ENCODE peak calls at places on chromosomes 5 and 9, in four cellular contexts. V is fibroblast of pulmonary artery, U is bronchial epithelial cell, Z is PC-3. O is an unnamed sample.

GRCh38 chr9:113705306-113705937 is 170.7 kb upstream of the ZNF618 start:
- DNase-seq in V (no peak), U (no peak), Z (no peak), O (no peak)

GRCh38 chr9:128149001-128149701 is at the start of gene LCN2:
- DNase-seq in U (peak; percentile 90), V (no peak), Z (peak; percentile 94), O (no peak)

GRCh38 chr5:150590979-150591411 is 49.5 kb upstream of the SYNPO start:
- DNase-seq in U (no peak), V (peak; percentile 53), Z (no peak), O (peak; percentile 48)

GRCh38 chr5:75152861-75153260 is 83.8 kb downstream of the ANKRD31 start:
- DNase-seq in V (peak; percentile 6), U (peak; percentile 92), Z (peak; percentile 73), O (no peak)

GRCh38 chr5:10885026-10885425 is 124.0 kb upstream of the DAP start:
- DNase-seq in V (no peak), U (peak; percentile 4), Z (peak; percentile 93), O (peak; percentile 5)

GRCh38 chr5:114744406-114744805 is 382.5 kb downstream of the KCNN2 start:
- DNase-seq in Z (peak; percentile 19), V (no peak), U (no peak), O (no peak)

GRCh38 chr5:146645382-146645781 is 129.4 kb upstream of the GPR151 start:
- DNase-seq in V (no peak), U (no peak), Z (no peak), O (no peak)

GRCh38 chr5:139806726-139807646 is 11.4 kb downstream of the PSD2 start:
- DNase-seq in V (no peak), Z (no peak), U (no peak), O (no peak)

GRCh38 chr5:142717582-142718215 is 31.8 kb upstream of the FGF1 start:
- DNase-seq in U (peak; percentile 66), Z (peak; percentile 67), V (peak; percentile 85), O (peak; percentile 41)

GRCh38 chr9:116286287-116286686 is 132.7 kb downstream of the PAPPA start:
- DNase-seq in V (no peak), U (no peak), Z (no peak), O (no peak)

GRCh38 chr9:34506623-34507022 is 16.2 kb downstream of the ENHO start:
- DNase-seq in U (no peak), V (no peak), Z (no peak), O (no peak)

GRCh38 chr5:86143837-86144236 is 473.9 kb upstream of the COX7C start:
- DNase-seq in Z (peak; percentile 17), U (no peak), V (no peak), O (no peak)

GRCh38 chr9:94083384-94083783 is 880 bp upstream of the PTPDC1 start:
- DNase-seq in Z (no peak), U (no peak), V (peak; percentile 74), O (no peak)

GRCh38 chr9:124062172-124062571 is 50.6 kb downstream of the LHX2 start:
- DNase-seq in V (no peak), Z (no peak), U (no peak), O (no peak)

GRCh38 chr5:159773062-159773924 is 143.0 kb upstream of the ADRA1B start:
- DNase-seq in V (peak; percentile 84), Z (peak; percentile 86), U (peak; percentile 72), O (peak; percentile 90)

GRCh38 chr9:98158071-98158791 is 34.2 kb downstream of the CORO2A start:
- DNase-seq in V (no peak), U (peak; percentile 30), Z (peak; percentile 84), O (no peak)

GRCh38 chr5:123512631-123513461 is 869 bp downstream of the CSNK1G3 start:
- DNase-seq in V (peak; percentile 44), Z (peak; percentile 25), U (peak; percentile 44), O (peak; percentile 51)

GRCh38 chr5:79200573-79201183 is 35.3 kb upstream of the JMY start:
- DNase-seq in Z (peak; percentile 52), U (no peak), V (peak; percentile 31), O (peak; percentile 13)

GRCh38 chr9:134293031-134293521 is 33.2 kb upstream of the RXRA start:
- DNase-seq in Z (no peak), U (no peak), V (no peak), O (no peak)

GRCh38 chr9:72322259-72322658 is 42.7 kb downstream of the ZFAND5 start:
- DNase-seq in Z (no peak), U (peak; percentile 41), V (no peak), O (no peak)

GRCh38 chr5:9720361-9720760 is 90.2 kb upstream of the TAS2R1 start:
- DNase-seq in Z (no peak), V (no peak), U (peak; percentile 10), O (no peak)

GRCh38 chr9:127539259-127539981 is 72.7 kb upstream of the STXBP1 start:
- DNase-seq in V (no peak), U (no peak), Z (no peak), O (peak; percentile 52)

GRCh38 chr9:38422555-38423245 is 1.6 kb downstream of the IGFBPL1 start:
- DNase-seq in U (no peak), V (no peak), Z (no peak), O (no peak)

GRCh38 chr5:118017536-118017935 is 970.8 kb downstream of the DTWD2 start:
- DNase-seq in V (no peak), Z (no peak), U (no peak), O (no peak)
- H3K4me3 ChIP-seq in V (no peak overlapping the region), Z (no peak overlapping the region), U (no peak overlapping the region), O (no peak overlapping the region)

DNA sequence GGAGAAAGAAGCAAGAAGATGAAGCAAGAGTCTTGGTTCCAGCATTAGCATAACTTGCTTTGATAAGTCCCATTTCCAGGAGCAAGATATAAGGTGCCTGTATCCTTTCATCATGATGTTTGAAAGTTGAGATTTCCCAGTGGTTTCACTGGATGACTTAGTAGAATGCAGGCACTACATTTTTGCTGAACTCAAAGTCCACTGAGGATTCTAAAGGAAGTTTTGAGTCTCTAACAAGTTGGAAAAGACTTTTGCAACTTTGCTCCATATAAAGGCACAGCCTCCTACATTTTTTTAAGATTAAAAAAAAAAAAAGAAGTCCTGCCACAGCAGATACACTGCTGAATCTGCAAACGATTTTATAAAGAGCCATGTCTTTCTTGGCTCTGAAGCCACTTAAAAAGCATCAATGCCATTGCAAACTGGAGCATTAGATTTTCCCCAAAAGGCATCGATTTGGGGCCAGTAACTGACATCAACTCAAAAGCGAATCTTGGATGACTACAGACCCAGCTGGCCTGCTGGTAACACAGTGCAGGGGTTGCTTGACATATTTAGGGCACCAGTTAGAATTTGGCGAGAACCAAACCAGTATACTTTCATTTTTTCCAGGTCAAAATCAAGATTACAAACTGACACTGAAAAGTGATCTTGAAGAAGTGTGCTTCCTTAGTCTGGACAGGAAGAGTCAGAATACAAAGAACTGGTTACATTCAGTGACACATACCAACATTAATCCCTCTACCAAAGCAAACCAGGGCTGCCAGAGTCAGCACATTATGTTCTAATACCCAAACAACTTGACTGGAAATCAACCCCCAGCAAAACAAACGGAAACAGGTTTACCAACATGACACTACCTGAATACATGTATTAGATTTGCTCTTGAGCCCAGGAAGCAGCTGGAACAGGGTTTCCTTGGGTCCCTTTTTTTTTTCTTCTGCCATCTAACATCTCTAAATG is 39.1 kb upstream of the KCNV2 start:
- DNase-seq in U (peak; percentile 76), Z (peak; percentile 12), V (no peak), O (no peak)
- H3K4me3 ChIP-seq in U (no peak overlapping the region), Z (no peak overlapping the region), V (no peak overlapping the region), O (no peak overlapping the region)

GRCh38 chr5:40677456-40677855 is 2.3 kb upstream of the PTGER4 start:
- DNase-seq in Z (no peak), U (no peak), V (no peak), O (no peak)
- H3K4me3 ChIP-seq in Z (peak overlapping the region; percentile 90), U (no peak overlapping the region), V (no peak overlapping the region), O (no peak overlapping the region)

DNA sequence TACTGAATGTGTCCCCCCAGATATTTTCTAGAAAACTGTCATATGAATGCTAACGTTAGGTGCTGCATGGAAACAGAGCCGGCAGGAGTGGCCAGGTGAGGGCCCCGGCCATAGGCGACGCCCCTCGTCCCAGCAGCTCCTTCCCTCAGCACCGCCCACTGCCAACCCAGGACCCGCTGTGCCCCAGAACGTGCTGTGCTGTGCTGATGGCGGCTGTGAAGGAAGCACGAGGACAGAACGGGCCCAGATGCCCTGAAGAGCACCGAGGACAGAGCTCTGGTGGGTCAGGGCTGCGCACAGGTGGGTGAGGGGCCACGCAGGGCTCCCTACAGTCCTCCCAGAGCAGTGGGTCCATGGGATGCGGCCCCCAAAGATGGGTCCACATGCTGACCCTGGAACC is 30.3 kb downstream of the LPCAT1 start:
- DNase-seq in V (no peak), Z (no peak), U (no peak), O (no peak)
- H3K4me3 ChIP-seq in V (no peak overlapping the region), Z (no peak overlapping the region), U (no peak overlapping the region), O (no peak overlapping the region)